ENCODE peak calls at places on chromosomes 11 and 22, in seven cellular contexts. G is glutamatergic neuron; V is C1 segment of cervical spinal cord; B is stimulated activated CD4-positive, alpha-beta T cell treated with anti-CD3 and anti-CD28 coated beads, Interleukin-1b, Interleukin-23, amount 100 ng/mL, for 24 hours; K is tibial artery; W is effector CD4-positive, alpha-beta T cell; M is activated T-cell treated with anti-CD3 and anti-CD28 coated beads for 24 hours. L is an unnamed sample.

GRCh38 chr22:49960967-49961600 is 512 bp downstream of the PIM3 start:
- DNase-seq in G (peak), V (no peak), B (peak), K (no peak), W (peak), M (no peak), L (peak)

GRCh38 chr11:45097721-45098493 is 48.5 kb upstream of the PRDM11 start:
- DNase-seq in G (no peak), V (peak), B (no peak), K (peak), W (no peak), M (no peak), L (no peak)

GRCh38 chr11:47924184-47924671 is 56.1 kb upstream of the PTPRJ start:
- DNase-seq in G (no peak), V (no peak), B (no peak), K (no peak), W (no peak), M (no peak), L (peak)

GRCh38 chr11:86704710-86705109 is 32.3 kb upstream of the ME3 start:
- DNase-seq in G (no peak), V (no peak), B (no peak), K (no peak), W (no peak), M (no peak), L (no peak)

GRCh38 chr11:65329944-65330403 is 3.7 kb upstream of the DPF2 start:
- DNase-seq in G (peak), V (no peak), B (peak), K (peak), W (peak), M (peak), L (peak)

GRCh38 chr11:7546324-7546791 is 32.6 kb downstream of the PPFIBP2 start:
- DNase-seq in G (no peak), V (no peak), B (no peak), K (no peak), W (no peak), M (no peak), L (no peak)

GRCh38 chr11:77075425-77075905 is 8.7 kb downstream of the CAPN5 start:
- DNase-seq in G (no peak), V (no peak), B (no peak), K (no peak), W (no peak), M (no peak), L (peak)

GRCh38 chr11:94801866-94802460 is 33.8 kb downstream of the AMOTL1 start:
- DNase-seq in G (no peak), V (peak), B (no peak), K (no peak), W (no peak), M (no peak), L (no peak)

GRCh38 chr11:72239849-72240460 is 4.0 kb downstream of the PHOX2A start:
- DNase-seq in G (peak), V (no peak), B (no peak), K (no peak), W (no peak), M (no peak), L (no peak)

GRCh38 chr11:57668467-57668890 is 565 bp downstream of the ZDHHC5 start:
- DNase-seq in G (no peak), V (no peak), B (no peak), K (no peak), W (peak), M (no peak), L (no peak)

GRCh38 chr11:64844330-64845124 is at the start of gene CDC42BPG:
- DNase-seq in G (peak), V (no peak), B (no peak), K (peak), W (peak), M (no peak), L (peak)

GRCh38 chr11:15568440-15568839 is 453.7 kb downstream of the INSC start:
- DNase-seq in G (no peak), V (no peak), B (no peak), K (no peak), W (no peak), M (no peak), L (no peak)